ENCODE peak calls at places on chromosomes 2 and 18, in seven cellular contexts. A is cardiac muscle cell; Y is endodermal cell; I is trophoblast cell; L is CD8-positive, alpha-beta T cell; C is stomach; K is psoas muscle. D is an unnamed sample. For H3K4me1, H3K27me3 and H3K36me3, the result is how much of the 10 kb centered on the place peaks cover.

GRCh38 chr2:226490172-226490571 is 309.4 kb downstream of the IRS1 start:
- DNase-seq in A (no peak), Y (no peak), I (no peak), L (no peak), C (no peak), K (no peak), D (no peak)

GRCh38 chr2:113686537-113686936 is 59.5 kb downstream of the RABL2A start:
- DNase-seq in A (no peak), Y (no peak), I (peak), L (no peak), C (no peak), K (no peak), D (no peak)

GRCh38 chr2:226169751-226170581 is 629.7 kb downstream of the IRS1 start:
- DNase-seq in A (no peak), Y (no peak), I (no peak), L (no peak), C (no peak), K (no peak), D (no peak)

GRCh38 chr18:56235773-56236115 is 402.6 kb downstream of the TXNL1 start:
- DNase-seq in A (peak), Y (no peak), I (no peak), L (no peak), C (no peak), K (no peak), D (peak)

GRCh38 chr2:160753960-160754359 is 260.4 kb upstream of the RBMS1 start:
- DNase-seq in A (no peak), Y (no peak), I (no peak), L (no peak), C (no peak), K (no peak), D (no peak)

GRCh38 chr2:60446413-60447358 is 106.8 kb downstream of the BCL11A start:
- DNase-seq in A (no peak), Y (no peak), I (no peak), L (no peak), C (no peak), K (no peak), D (peak)

GRCh38 chr2:73059106-73059505 is 12.4 kb downstream of the SFXN5 start:
- DNase-seq in A (no peak), Y (no peak), I (no peak), L (no peak), C (no peak), K (no peak), D (no peak)

GRCh38 chr2:130806370-130806769 is 30.3 kb upstream of the ARHGEF4 start:
- DNase-seq in A (no peak), Y (no peak), I (no peak), L (no peak), C (no peak), K (no peak), D (no peak)

GRCh38 chr18:35236964-35237363 is 3.9 kb upstream of the ZNF397 start:
- DNase-seq in A (no peak), Y (no peak), I (no peak), L (no peak), C (no peak), K (no peak), D (no peak)

GRCh38 chr2:165462433-165462832 is 7.1 kb upstream of the CSRNP3 start:
- DNase-seq in A (no peak), Y (no peak), I (peak), L (no peak), C (no peak), K (no peak), D (no peak)

GRCh38 chr18:48161201-48161910 is 230.9 kb upstream of the SMAD2 start:
- DNase-seq in A (peak), Y (peak), I (peak), L (peak), C (peak), K (peak), D (peak)

GRCh38 chr2:225310745-225311144 is 88.8 kb upstream of the NYAP2 start:
- DNase-seq in A (no peak), Y (no peak), I (no peak), L (no peak), C (no peak), K (no peak), D (no peak)

GRCh38 chr18:59820663-59821062 is 79.1 kb upstream of the PMAIP1 start:
- DNase-seq in A (no peak), Y (no peak), I (no peak), L (no peak), C (no peak), K (no peak), D (no peak)

GRCh38 chr2:54604771-54605350 is 118.6 kb upstream of the EML6 start:
- DNase-seq in A (no peak), Y (no peak), I (no peak), L (no peak), C (no peak), K (no peak), D (no peak)

GRCh38 chr2:123103902-123104301 is 921.2 kb upstream of the CNTNAP5 start:
- DNase-seq in A (no peak), Y (no peak), I (no peak), L (no peak), C (no peak), K (no peak), D (no peak)

GRCh38 chr18:22286576-22286975 is 117.2 kb downstream of the GATA6 start:
- DNase-seq in A (no peak), Y (no peak), I (peak), L (no peak), C (peak), K (no peak), D (no peak)

GRCh38 chr18:3217930-3218647 is 1.7 kb downstream of the MYOM1 start:
- DNase-seq in A (peak), Y (peak), I (no peak), L (no peak), C (peak), K (no peak), D (peak)

GRCh38 chr2:42385225-42385624 is 24.2 kb upstream of the COX7A2L start:
- DNase-seq in A (peak), Y (peak), I (peak), L (no peak), C (no peak), K (no peak), D (no peak)

GRCh38 chr2:109722026-109722425 is 72.1 kb upstream of the RGPD5 start:
- DNase-seq in A (peak), Y (no peak), I (no peak), L (no peak), C (peak), K (no peak), D (no peak)

GRCh38 chr2:215883799-215884198 is 129.6 kb downstream of the MREG start:
- DNase-seq in A (no peak), Y (no peak), I (no peak), L (no peak), C (no peak), K (no peak), D (no peak)

GRCh38 chr2:222451270-222451674 is 26.9 kb downstream of the SGPP2 start:
- DNase-seq in A (peak), Y (no peak), I (no peak), L (no peak), C (no peak), K (no peak), D (peak)

GRCh38 chr18:24369420-24369819 is 28.2 kb downstream of the OSBPL1A start:
- DNase-seq in A (no peak), Y (no peak), I (no peak), L (no peak), C (no peak), K (no peak), D (peak)

GRCh38 chr2:176138526-176139169 is 9.1 kb downstream of the HOXD8 start:
- DNase-seq in A (no peak), Y (peak), I (no peak), L (no peak), C (no peak), K (no peak), D (no peak)

GRCh38 chr2:99845291-99845690 is 297.1 kb downstream of the AFF3 start:
- DNase-seq in A (no peak), Y (no peak), I (no peak), L (no peak), C (no peak), K (no peak), D (no peak)

GRCh38 chr18:777021-777420 is 35.0 kb downstream of the YES1 start:
- DNase-seq in A (no peak), Y (no peak), I (no peak), L (no peak), C (no peak), K (no peak), D (no peak)

GRCh38 chr2:238506669-238507068 is 79.9 kb downstream of the ASB1 start:
- DNase-seq in A (no peak), Y (peak), I (no peak), L (no peak), C (no peak), K (no peak), D (no peak)

GRCh38 chr2:37323176-37323575 is 1.5 kb downstream of the PRKD3 start:
- DNase-seq in A (peak), Y (no peak), I (no peak), L (no peak), C (no peak), K (no peak), D (peak)

GRCh38 chr18:74234326-74235171 is 57.2 kb downstream of the CYB5A start:
- DNase-seq in A (peak), Y (no peak), I (peak), L (no peak), C (peak), K (no peak), D (no peak)

GRCh38 chr2:38526195-38526594 is 76.5 kb downstream of the HNRNPLL start:
- DNase-seq in A (no peak), Y (no peak), I (no peak), L (no peak), C (no peak), K (no peak), D (no peak)

GRCh38 chr2:233708942-233709341 is 3.8 kb upstream of the UGT1A5 start:
- DNase-seq in A (no peak), Y (no peak), I (no peak), L (no peak), C (no peak), K (no peak), D (peak)

GRCh38 chr18:42296723-42297122 is 341.7 kb downstream of the PIK3C3 start:
- DNase-seq in A (peak), Y (no peak), I (no peak), L (no peak), C (no peak), K (no peak), D (no peak)

GRCh38 chr2:14903709-14904374 is 271.3 kb downstream of the LRATD1 start:
- DNase-seq in A (peak), Y (peak), I (peak), L (peak), C (peak), K (no peak), D (peak)

DNA sequence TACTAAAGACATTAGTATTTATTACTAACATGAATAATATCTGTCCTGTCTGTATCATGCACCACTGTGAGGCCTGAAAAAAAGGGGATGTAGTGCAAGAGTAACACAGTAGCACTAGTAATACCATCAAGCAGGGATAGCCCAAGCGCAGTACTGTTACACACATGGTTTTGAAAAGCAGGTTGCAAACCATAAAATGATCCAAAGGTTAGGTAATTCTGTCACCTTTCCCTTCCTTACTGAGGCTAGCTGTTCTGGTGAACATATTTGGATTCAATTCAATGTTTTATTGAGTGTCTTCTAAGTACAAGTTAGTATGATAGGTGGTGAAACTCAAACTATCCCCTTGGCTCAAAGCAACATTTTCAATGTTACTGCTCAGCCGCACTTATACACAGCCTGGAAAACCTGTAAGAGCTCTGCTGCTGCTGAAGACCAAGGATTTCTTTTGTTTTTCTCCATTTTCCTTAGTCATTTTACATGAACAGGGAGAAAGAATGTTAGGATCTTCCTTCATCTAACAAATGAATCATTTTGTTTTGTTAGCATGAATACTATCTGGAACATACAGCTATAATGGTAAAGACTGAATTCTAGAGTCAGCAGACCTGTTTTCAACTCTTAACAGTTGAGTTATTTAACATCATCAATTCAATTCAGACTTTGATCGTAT is 102.5 kb upstream of the ITPRID2 start:
- DNase-seq in A (no peak), Y (no peak), I (peak), L (no peak), C (no peak), K (no peak), D (no peak)
- H3K4me1 ChIP-seq in A (under half), Y (under half), I (under half), L (under half), C (under half), K (under half), D (under half)

GRCh38 chr2:10860476-10861325 is 48.1 kb upstream of the PDIA6 start:
- DNase-seq in A (no peak), Y (no peak), I (no peak), L (no peak), C (no peak), K (no peak), D (no peak)
- H3K27me3 ChIP-seq in A (under half), Y (under half), I (under half), L (under half), C (under half), K (under half), D (under half)

GRCh38 chr18:62566818-62567217 is 44.0 kb downstream of the ZCCHC2 start:
- DNase-seq in A (no peak), Y (no peak), I (no peak), L (no peak), C (no peak), K (no peak), D (no peak)
- H3K36me3 ChIP-seq in A (under half), Y (under half), I (under half), L (under half), C (under half), K (half or more), D (under half)

DNA sequence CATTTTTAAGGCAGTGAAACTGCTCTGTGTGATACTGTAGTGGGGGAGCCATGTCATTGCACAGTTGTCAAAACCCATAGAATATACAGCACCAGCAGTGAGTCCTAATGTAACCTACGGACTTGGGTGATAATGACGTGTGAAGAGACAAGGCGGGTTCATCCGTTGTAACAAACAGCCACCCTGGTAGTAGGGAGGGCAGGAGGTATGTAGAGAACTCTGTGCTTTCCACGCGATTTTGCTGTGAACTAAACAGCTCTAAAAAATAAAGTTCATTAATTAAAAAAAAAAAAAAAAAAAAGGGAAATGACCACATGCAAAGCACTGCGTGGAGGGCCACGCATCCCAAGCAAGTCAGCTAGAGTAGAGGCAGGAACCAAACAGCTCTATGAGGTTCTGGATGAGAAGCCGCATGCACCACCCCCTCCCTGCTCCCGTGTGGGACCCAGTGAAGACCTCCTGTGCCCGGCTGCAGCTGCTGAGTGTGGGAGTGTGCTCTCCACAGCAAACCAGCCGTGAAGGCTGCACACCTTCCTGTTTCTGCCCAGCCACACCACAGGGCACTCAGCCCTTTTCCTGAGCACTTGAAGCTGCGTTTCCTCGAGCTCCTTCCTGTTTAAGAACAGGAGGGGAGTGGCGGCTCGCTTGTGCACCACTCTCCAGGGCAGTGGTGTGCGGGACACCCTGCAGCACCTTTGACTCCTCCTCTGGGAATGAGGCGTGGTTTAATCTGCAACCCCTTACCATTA is 65.6 kb downstream of the ODC1 start:
- DNase-seq in A (no peak), Y (peak), I (peak), L (peak), C (peak), K (no peak), D (peak)
- H3K4me1 ChIP-seq in A (under half), Y (under half), I (under half), L (half or more), C (half or more), K (under half), D (under half)

GRCh38 chr2:8588831-8589191 is 93.0 kb upstream of the ID2 start:
- DNase-seq in A (no peak), Y (no peak), I (no peak), L (no peak), C (no peak), K (no peak), D (no peak)

GRCh38 chr2:8587251-8587791 is 94.5 kb upstream of the ID2 start:
- DNase-seq in A (no peak), Y (peak), I (no peak), L (no peak), C (no peak), K (no peak), D (no peak)

GRCh38 chr2:8584174-8585066 is 97.4 kb upstream of the ID2 start:
- DNase-seq in A (no peak), Y (no peak), I (no peak), L (no peak), C (peak), K (no peak), D (no peak)

GRCh38 chr2:8587920-8588830 is 93.7 kb upstream of the ID2 start:
- DNase-seq in A (no peak), Y (no peak), I (no peak), L (no peak), C (no peak), K (no peak), D (no peak)

GRCh38 chr2:8586397-8587051 is 95.3 kb upstream of the ID2 start:
- DNase-seq in A (no peak), Y (peak), I (no peak), L (no peak), C (no peak), K (no peak), D (no peak)
- H3K27me3 ChIP-seq in A (under half), Y (under half), I (under half), L (under half), C (under half), K (under half), D (under half)

DNA sequence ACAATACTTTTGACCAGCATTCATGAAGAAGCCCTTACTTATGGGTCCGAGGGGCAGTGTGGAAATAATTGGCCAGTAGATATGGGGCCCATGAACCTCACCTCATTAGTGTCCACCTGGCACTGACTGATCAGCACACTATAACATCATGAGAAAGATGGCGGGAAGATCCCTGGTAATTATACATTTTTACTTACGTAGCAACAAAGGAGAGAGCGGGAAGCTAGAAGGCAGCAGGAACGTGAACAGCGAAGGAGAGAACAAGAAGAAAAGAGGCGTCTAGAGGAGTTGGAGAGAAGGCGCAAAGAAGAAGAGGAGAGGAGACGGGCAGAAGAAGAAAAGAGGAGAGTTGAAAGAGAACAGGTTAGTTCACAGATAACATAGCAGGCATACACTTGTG is 136.0 kb upstream of the IL1R2 start:
- DNase-seq in A (no peak), Y (no peak), I (no peak), L (no peak), C (no peak), K (no peak), D (no peak)
- H3K36me3 ChIP-seq in A (under half), Y (half or more), I (under half), L (under half), C (under half), K (half or more), D (half or more)

D was measured in SJCRH30.